ENCODE peak calls at places on chromosomes 6 and 20, in nine cellular contexts. One of them, this sample, is unnamed. For H3K9me3, the result is how much of the 10 kb centered on the place peaks cover.

GRCh38 chr6:14661188-14661587 is 543.6 kb downstream of the CD83 start:
- DNase-seq in uterus: no peak
- DNase-seq in breast epithelium: no peak
- DNase-seq in right lobe of liver: no peak
- DNase-seq in heart left ventricle: no peak
- DNase-seq in ovary: no peak
- DNase-seq in HepG2: no peak
- DNase-seq in transverse colon: no peak
- DNase-seq in IMR-90: peak
- DNase-seq in this sample: no peak

GRCh38 chr6:105808571-105808970 is 277.6 kb upstream of the PRDM1 start:
- DNase-seq in right lobe of liver: no peak
- DNase-seq in HepG2: no peak
- DNase-seq in IMR-90: no peak
- DNase-seq in breast epithelium: no peak
- DNase-seq in uterus: no peak
- DNase-seq in heart left ventricle: no peak
- DNase-seq in ovary: no peak
- DNase-seq in transverse colon: no peak
- DNase-seq in this sample: no peak

GRCh38 chr20:2102585-2103453 is 1.2 kb downstream of the STK35 start:
- DNase-seq in HepG2: peak
- DNase-seq in uterus: peak
- DNase-seq in IMR-90: peak
- DNase-seq in transverse colon: peak
- DNase-seq in heart left ventricle: peak
- DNase-seq in right lobe of liver: peak
- DNase-seq in breast epithelium: peak
- DNase-seq in ovary: peak
- DNase-seq in this sample: peak

GRCh38 chr6:85015396-85015990 is 251.1 kb upstream of the TBX18 start:
- DNase-seq in transverse colon: peak
- DNase-seq in HepG2: peak
- DNase-seq in uterus: no peak
- DNase-seq in heart left ventricle: peak
- DNase-seq in ovary: peak
- DNase-seq in breast epithelium: no peak
- DNase-seq in IMR-90: peak
- DNase-seq in right lobe of liver: peak
- DNase-seq in this sample: no peak

GRCh38 chr6:6751615-6752014 is 163.1 kb downstream of the LY86 start:
- DNase-seq in right lobe of liver: no peak
- DNase-seq in uterus: peak
- DNase-seq in transverse colon: peak
- DNase-seq in HepG2: no peak
- DNase-seq in IMR-90: no peak
- DNase-seq in heart left ventricle: peak
- DNase-seq in ovary: no peak
- DNase-seq in breast epithelium: no peak
- DNase-seq in this sample: no peak

GRCh38 chr6:160198577-160199211 is 59.9 kb downstream of the SLC22A2 start:
- DNase-seq in HepG2: peak
- DNase-seq in right lobe of liver: no peak
- DNase-seq in ovary: no peak
- DNase-seq in IMR-90: no peak
- DNase-seq in uterus: no peak
- DNase-seq in transverse colon: peak
- DNase-seq in heart left ventricle: no peak
- DNase-seq in breast epithelium: no peak
- DNase-seq in this sample: no peak

GRCh38 chr20:53080969-53081871 is 109.1 kb downstream of the TSHZ2 start:
- DNase-seq in transverse colon: peak
- DNase-seq in uterus: no peak
- DNase-seq in ovary: no peak
- DNase-seq in heart left ventricle: no peak
- DNase-seq in breast epithelium: no peak
- DNase-seq in IMR-90: peak
- DNase-seq in HepG2: peak
- DNase-seq in right lobe of liver: peak
- DNase-seq in this sample: no peak

GRCh38 chr20:7091655-7092054 is 324.2 kb downstream of the BMP2 start:
- DNase-seq in heart left ventricle: no peak
- DNase-seq in right lobe of liver: no peak
- DNase-seq in HepG2: no peak
- DNase-seq in uterus: no peak
- DNase-seq in ovary: no peak
- DNase-seq in transverse colon: no peak
- DNase-seq in IMR-90: no peak
- DNase-seq in breast epithelium: no peak
- DNase-seq in this sample: no peak

GRCh38 chr6:127518710-127519468 is at the start of gene MTCL3:
- DNase-seq in HepG2: no peak
- DNase-seq in right lobe of liver: no peak
- DNase-seq in breast epithelium: no peak
- DNase-seq in heart left ventricle: peak
- DNase-seq in transverse colon: no peak
- DNase-seq in uterus: no peak
- DNase-seq in ovary: no peak
- DNase-seq in IMR-90: peak
- DNase-seq in this sample: no peak

GRCh38 chr6:35737413-35738211 is 780 bp downstream of the ARMC12 start:
- DNase-seq in IMR-90: peak
- DNase-seq in uterus: peak
- DNase-seq in transverse colon: no peak
- DNase-seq in breast epithelium: no peak
- DNase-seq in ovary: no peak
- DNase-seq in heart left ventricle: no peak
- DNase-seq in HepG2: peak
- DNase-seq in right lobe of liver: no peak
- DNase-seq in this sample: no peak

GRCh38 chr20:64226686-64227576 is 28.6 kb upstream of the PCMTD2 start:
- DNase-seq in heart left ventricle: no peak
- DNase-seq in IMR-90: no peak
- DNase-seq in breast epithelium: no peak
- DNase-seq in right lobe of liver: no peak
- DNase-seq in uterus: no peak
- DNase-seq in HepG2: no peak
- DNase-seq in transverse colon: no peak
- DNase-seq in ovary: no peak
- DNase-seq in this sample: no peak

GRCh38 chr6:96626749-96627353 is 63.9 kb downstream of the FHL5 start:
- DNase-seq in HepG2: peak
- DNase-seq in ovary: no peak
- DNase-seq in transverse colon: no peak
- DNase-seq in IMR-90: peak
- DNase-seq in right lobe of liver: no peak
- DNase-seq in uterus: no peak
- DNase-seq in heart left ventricle: no peak
- DNase-seq in breast epithelium: no peak
- DNase-seq in this sample: no peak

GRCh38 chr6:41335943-41336342 is 535 bp downstream of the NCR2 start:
- DNase-seq in uterus: no peak
- DNase-seq in breast epithelium: no peak
- DNase-seq in ovary: no peak
- DNase-seq in heart left ventricle: no peak
- DNase-seq in HepG2: no peak
- DNase-seq in transverse colon: no peak
- DNase-seq in IMR-90: no peak
- DNase-seq in right lobe of liver: no peak
- DNase-seq in this sample: no peak

GRCh38 chr6:32149932-32150920 is 1.5 kb downstream of the PRRT1 start:
- DNase-seq in ovary: no peak
- DNase-seq in IMR-90: no peak
- DNase-seq in HepG2: no peak
- DNase-seq in right lobe of liver: no peak
- DNase-seq in transverse colon: no peak
- DNase-seq in heart left ventricle: no peak
- DNase-seq in uterus: no peak
- DNase-seq in breast epithelium: no peak
- DNase-seq in this sample: no peak

GRCh38 chr6:24749292-24749691 is 25.4 kb upstream of the GMNN start:
- DNase-seq in uterus: no peak
- DNase-seq in ovary: no peak
- DNase-seq in transverse colon: no peak
- DNase-seq in right lobe of liver: no peak
- DNase-seq in HepG2: no peak
- DNase-seq in heart left ventricle: no peak
- DNase-seq in breast epithelium: no peak
- DNase-seq in IMR-90: no peak
- DNase-seq in this sample: no peak

GRCh38 chr6:154615483-154616025 is 105.1 kb upstream of the CNKSR3 start:
- DNase-seq in IMR-90: peak
- DNase-seq in HepG2: peak
- DNase-seq in breast epithelium: peak
- DNase-seq in uterus: peak
- DNase-seq in heart left ventricle: peak
- DNase-seq in right lobe of liver: peak
- DNase-seq in transverse colon: peak
- DNase-seq in ovary: peak
- DNase-seq in this sample: no peak

GRCh38 chr20:48819813-48820648 is 7.8 kb downstream of the PREX1 start:
- DNase-seq in breast epithelium: no peak
- DNase-seq in transverse colon: no peak
- DNase-seq in HepG2: no peak
- DNase-seq in right lobe of liver: no peak
- DNase-seq in IMR-90: no peak
- DNase-seq in heart left ventricle: no peak
- DNase-seq in ovary: no peak
- DNase-seq in uterus: no peak
- DNase-seq in this sample: no peak

GRCh38 chr6:127641905-127642304 is 64.9 kb downstream of the C6orf58 start:
- DNase-seq in heart left ventricle: no peak
- DNase-seq in IMR-90: peak
- DNase-seq in right lobe of liver: no peak
- DNase-seq in breast epithelium: no peak
- DNase-seq in HepG2: peak
- DNase-seq in ovary: no peak
- DNase-seq in uterus: no peak
- DNase-seq in transverse colon: no peak
- DNase-seq in this sample: no peak

GRCh38 chr6:130307752-130308361 is 58.0 kb upstream of the TMEM200A start:
- DNase-seq in uterus: no peak
- DNase-seq in right lobe of liver: no peak
- DNase-seq in breast epithelium: no peak
- DNase-seq in HepG2: peak
- DNase-seq in heart left ventricle: no peak
- DNase-seq in IMR-90: peak
- DNase-seq in ovary: no peak
- DNase-seq in transverse colon: no peak
- DNase-seq in this sample: no peak

GRCh38 chr6:116475151-116475550 is 14.0 kb downstream of the CALHM6 start:
- DNase-seq in ovary: no peak
- DNase-seq in breast epithelium: no peak
- DNase-seq in transverse colon: no peak
- DNase-seq in right lobe of liver: no peak
- DNase-seq in heart left ventricle: no peak
- DNase-seq in HepG2: no peak
- DNase-seq in IMR-90: no peak
- DNase-seq in uterus: no peak
- DNase-seq in this sample: no peak
- TF ChIP-seq CTCF in ovary: no peak
- TF ChIP-seq CTCF in breast epithelium: no peak
- TF ChIP-seq CTCF in transverse colon: no peak
- TF ChIP-seq CTCF in right lobe of liver: no peak
- TF ChIP-seq CTCF in heart left ventricle: no peak
- TF ChIP-seq CTCF in HepG2: no peak
- TF ChIP-seq CTCF in IMR-90: no peak
- TF ChIP-seq CTCF in uterus: no peak
- TF ChIP-seq CTCF in this sample: no peak

GRCh38 chr6:122789078-122789861 is at the start of gene SMPDL3A:
- DNase-seq in uterus: peak
- DNase-seq in heart left ventricle: peak
- DNase-seq in IMR-90: peak
- DNase-seq in breast epithelium: peak
- DNase-seq in right lobe of liver: peak
- DNase-seq in ovary: peak
- DNase-seq in HepG2: peak
- DNase-seq in transverse colon: peak
- DNase-seq in this sample: no peak
- TF ChIP-seq POLR2A in uterus: no peak
- TF ChIP-seq POLR2A in heart left ventricle: no peak
- TF ChIP-seq POLR2A in IMR-90: peak
- TF ChIP-seq POLR2A in breast epithelium: no peak
- TF ChIP-seq POLR2A in right lobe of liver: peak
- TF ChIP-seq POLR2A in ovary: peak
- TF ChIP-seq POLR2A in HepG2: peak
- TF ChIP-seq POLR2A in transverse colon: peak
- TF ChIP-seq POLR2A in this sample: no peak

GRCh38 chr6:90190752-90191393 is 105.8 kb downstream of the BACH2 start:
- DNase-seq in right lobe of liver: no peak
- DNase-seq in IMR-90: no peak
- DNase-seq in HepG2: no peak
- DNase-seq in ovary: no peak
- DNase-seq in breast epithelium: no peak
- DNase-seq in heart left ventricle: no peak
- DNase-seq in uterus: no peak
- DNase-seq in transverse colon: no peak
- DNase-seq in this sample: no peak

GRCh38 chr6:90184334-90185298 is 112.0 kb downstream of the BACH2 start:
- DNase-seq in ovary: no peak
- DNase-seq in uterus: no peak
- DNase-seq in transverse colon: no peak
- DNase-seq in HepG2: no peak
- DNase-seq in IMR-90: peak
- DNase-seq in heart left ventricle: no peak
- DNase-seq in right lobe of liver: no peak
- DNase-seq in breast epithelium: no peak
- DNase-seq in this sample: no peak

GRCh38 chr6:90186637-90187361 is 109.8 kb downstream of the BACH2 start:
- DNase-seq in IMR-90: no peak
- DNase-seq in heart left ventricle: no peak
- DNase-seq in HepG2: no peak
- DNase-seq in transverse colon: no peak
- DNase-seq in breast epithelium: no peak
- DNase-seq in ovary: no peak
- DNase-seq in right lobe of liver: no peak
- DNase-seq in uterus: no peak
- DNase-seq in this sample: no peak

GRCh38 chr6:90190181-90190580 is 106.5 kb downstream of the BACH2 start:
- DNase-seq in breast epithelium: no peak
- DNase-seq in uterus: no peak
- DNase-seq in HepG2: no peak
- DNase-seq in ovary: no peak
- DNase-seq in right lobe of liver: no peak
- DNase-seq in IMR-90: no peak
- DNase-seq in heart left ventricle: no peak
- DNase-seq in transverse colon: no peak
- DNase-seq in this sample: no peak

GRCh38 chr6:90187437-90188049 is 109.1 kb downstream of the BACH2 start:
- DNase-seq in ovary: no peak
- DNase-seq in right lobe of liver: peak
- DNase-seq in heart left ventricle: no peak
- DNase-seq in IMR-90: no peak
- DNase-seq in uterus: no peak
- DNase-seq in transverse colon: no peak
- DNase-seq in HepG2: no peak
- DNase-seq in breast epithelium: no peak
- DNase-seq in this sample: no peak
- H3K9me3 ChIP-seq in ovary: under half
- H3K9me3 ChIP-seq in right lobe of liver: under half
- H3K9me3 ChIP-seq in heart left ventricle: under half
- H3K9me3 ChIP-seq in IMR-90: under half
- H3K9me3 ChIP-seq in uterus: under half
- H3K9me3 ChIP-seq in transverse colon: under half
- H3K9me3 ChIP-seq in HepG2: under half
- H3K9me3 ChIP-seq in breast epithelium: under half
- H3K9me3 ChIP-seq in this sample: under half

GRCh38 chr6:152701081-152701862 is 3.6 kb downstream of the MYCT1 start:
- DNase-seq in uterus: no peak
- DNase-seq in IMR-90: peak
- DNase-seq in HepG2: no peak
- DNase-seq in ovary: no peak
- DNase-seq in heart left ventricle: no peak
- DNase-seq in breast epithelium: no peak
- DNase-seq in right lobe of liver: no peak
- DNase-seq in transverse colon: no peak
- DNase-seq in this sample: no peak
- TF ChIP-seq CTCF in uterus: no peak
- TF ChIP-seq CTCF in IMR-90: peak
- TF ChIP-seq CTCF in HepG2: peak
- TF ChIP-seq CTCF in ovary: no peak
- TF ChIP-seq CTCF in heart left ventricle: no peak
- TF ChIP-seq CTCF in breast epithelium: no peak
- TF ChIP-seq CTCF in right lobe of liver: no peak
- TF ChIP-seq CTCF in transverse colon: no peak
- TF ChIP-seq CTCF in this sample: no peak

This sample was measured in esophagus squamous epithelium.